ENCODE peak calls at places on chromosomes 2 and 18, in eight cellular contexts. Y is upper lobe of left lung; A is stimulated activated CD8-positive, alpha-beta memory T cell treated with anti-CD3 and anti-CD28 coated beads, Interleukin-2, amount 100 ng/mL, for 1 hour; R is HS-5; Z is frontal cortex; F is foreskin fibroblast; O is KBM-7; S is aorta. V is an unnamed sample.

GRCh38 chr2:64617631-64618151 is 36.0 kb downstream of the SERTAD2 start:
- DNase-seq in Z (no peak), F (no peak), R (no peak), O (no peak), S (no peak), Y (no peak), A (no peak), V (no peak)

GRCh38 chr2:120887844-120888243 is 152.2 kb downstream of the GLI2 start:
- DNase-seq in F (no peak), A (no peak), R (no peak), O (no peak), Z (no peak), Y (no peak), S (peak; percentile 61), V (no peak)

GRCh38 chr2:227464851-227465250 is 7.1 kb upstream of the AGFG1 start:
- DNase-seq in F (no peak), Z (no peak), Y (no peak), A (no peak), R (no peak), S (no peak), O (no peak), V (no peak)

GRCh38 chr18:13574355-13574754 is 152.0 kb downstream of the FAM210A start:
- DNase-seq in R (no peak), A (no peak), O (no peak), Z (no peak), Y (no peak), F (no peak), S (no peak), V (no peak)

GRCh38 chr2:157785200-157785599 is 90.9 kb downstream of the ACVR1 start:
- DNase-seq in Y (no peak), A (no peak), F (peak; percentile 39), Z (no peak), O (no peak), S (no peak), R (no peak), V (no peak)

GRCh38 chr18:49846263-49846662 is 32.9 kb upstream of the ACAA2 start:
- DNase-seq in F (peak; percentile 86), A (no peak), Z (no peak), Y (no peak), O (no peak), S (no peak), R (no peak), V (no peak)

GRCh38 chr2:188050716-188051115 is 241.0 kb upstream of the GULP1 start:
- DNase-seq in F (no peak), R (no peak), Z (no peak), O (no peak), S (no peak), Y (no peak), A (no peak), V (no peak)

GRCh38 chr2:29042581-29043075 is 31.7 kb downstream of the PCARE start:
- DNase-seq in O (no peak), F (peak; percentile 73), S (no peak), R (no peak), Y (no peak), Z (no peak), A (no peak), V (peak; percentile 43)

GRCh38 chr18:78645216-78645615 is 334.4 kb upstream of the SALL3 start:
- DNase-seq in A (no peak), O (no peak), R (no peak), F (no peak), S (no peak), Z (no peak), Y (peak; percentile 84), V (no peak)

GRCh38 chr18:7158201-7158600 is 40.6 kb upstream of the LAMA1 start:
- DNase-seq in O (no peak), R (peak; percentile 19), Z (no peak), F (peak; percentile 61), Y (no peak), S (no peak), A (no peak), V (no peak)

GRCh38 chr18:361941-362913 is 94.4 kb upstream of the THOC1 start:
- DNase-seq in O (no peak), Z (no peak), A (no peak), Y (no peak), S (peak; percentile 81), R (peak; percentile 98), F (peak; percentile 100), V (no peak)

GRCh38 chr2:225600865-225601264 is 201.4 kb downstream of the NYAP2 start:
- DNase-seq in F (no peak), A (no peak), Y (no peak), S (no peak), Z (no peak), O (no peak), R (no peak), V (no peak)

GRCh38 chr2:233421091-233421816 is 67.0 kb downstream of the DGKD start:
- DNase-seq in F (no peak), S (no peak), Y (no peak), Z (no peak), R (no peak), O (no peak), A (no peak), V (no peak)

GRCh38 chr2:219736196-219736595 is 108.8 kb downstream of the SLC4A3 start:
- DNase-seq in F (peak; percentile 79), Y (no peak), O (peak; percentile 71), R (peak; percentile 65), A (no peak), Z (peak; percentile 41), S (no peak), V (peak; percentile 32)

GRCh38 chr2:241788572-241788971 is 11.9 kb downstream of the GAL3ST2 start:
- DNase-seq in Z (no peak), Y (no peak), O (peak; percentile 43), A (no peak), F (no peak), R (no peak), S (no peak), V (no peak)

GRCh38 chr2:152571035-152571766 is 146.1 kb downstream of the PRPF40A start:
- DNase-seq in R (peak; percentile 60), S (no peak), Z (no peak), F (peak; percentile 56), Y (no peak), A (no peak), O (no peak), V (peak; percentile 43)

GRCh38 chr2:131045925-131046579 is 47.2 kb downstream of the FAM168B start:
- DNase-seq in Y (peak; percentile 68), S (no peak), O (no peak), R (no peak), F (no peak), A (no peak), Z (no peak), V (no peak)

GRCh38 chr2:24834733-24835395 is 41.6 kb downstream of the CENPO start:
- DNase-seq in O (no peak), Y (no peak), A (no peak), R (no peak), S (peak; percentile 65), Z (no peak), F (no peak), V (no peak)

GRCh38 chr2:171319164-171319810 is 114.5 kb downstream of the METTL8 start:
- DNase-seq in S (no peak), O (no peak), F (peak; percentile 49), Y (no peak), A (no peak), R (no peak), Z (no peak), V (no peak)

GRCh38 chr2:7742301-7742700 is 825.1 kb downstream of the RNF144A start:
- DNase-seq in S (no peak), A (no peak), Y (no peak), F (no peak), R (no peak), Z (no peak), O (no peak), V (no peak)

GRCh38 chr2:120436460-120436739 is 90.5 kb downstream of the INHBB start:
- DNase-seq in F (peak; percentile 59), R (no peak), Y (peak; percentile 24), A (no peak), Z (no peak), O (no peak), S (no peak), V (no peak)

GRCh38 chr18:58004317-58004716 is 39.7 kb upstream of the NEDD4L start:
- DNase-seq in R (peak; percentile 56), O (no peak), Z (no peak), A (no peak), F (peak; percentile 75), S (no peak), Y (no peak), V (no peak)

GRCh38 chr2:217887841-217888665 is 114.7 kb downstream of the TNS1 start:
- DNase-seq in F (no peak), A (no peak), O (no peak), Z (no peak), Y (no peak), S (peak; percentile 76), R (no peak), V (peak; percentile 78)

GRCh38 chr18:55473078-55473477 is 114.9 kb downstream of the TCF4 start:
- DNase-seq in R (no peak), A (no peak), Y (no peak), Z (no peak), O (peak; percentile 24), S (no peak), F (no peak), V (no peak)

GRCh38 chr2:109293663-109294062 is 164.7 kb downstream of the SH3RF3 start:
- DNase-seq in A (no peak), F (no peak), R (no peak), Y (no peak), O (no peak), Z (no peak), S (no peak), V (no peak)

GRCh38 chr2:46770622-46771021 is 145.0 kb downstream of the MCFD2 start:
- DNase-seq in R (no peak), F (peak; percentile 90), A (no peak), O (no peak), Y (no peak), S (no peak), Z (no peak), V (no peak)

GRCh38 chr2:215141706-215142105 is 3.3 kb upstream of the ABCA12 start:
- DNase-seq in F (no peak), Y (no peak), Z (no peak), S (no peak), O (no peak), R (no peak), A (no peak), V (no peak)

GRCh38 chr18:21074336-21075323 is 37.0 kb downstream of the ROCK1 start:
- DNase-seq in O (no peak), S (no peak), F (no peak), R (no peak), Y (no peak), A (no peak), Z (no peak), V (no peak)

GRCh38 chr2:160407393-160408204 is 86.0 kb downstream of the RBMS1 start:
- DNase-seq in Y (peak; percentile 95), S (peak; percentile 87), O (peak; percentile 67), Z (peak; percentile 60), A (no peak), F (peak; percentile 85), R (no peak), V (peak; percentile 86)

GRCh38 chr2:69804416-69804815 is 25.0 kb upstream of the GMCL1 start:
- DNase-seq in Z (no peak), O (peak; percentile 53), F (no peak), R (no peak), S (no peak), A (no peak), Y (no peak), V (no peak)

GRCh38 chr18:21991081-21991534 is 178.3 kb upstream of the GATA6 start:
- DNase-seq in O (no peak), Y (no peak), F (no peak), Z (no peak), S (no peak), R (no peak), A (no peak), V (no peak)